ENCODE peak calls at places on chromosomes 1 and 21, in nine cellular contexts. One of them, this sample, is unnamed.

GRCh38 chr1:212867192-212867591 is 9.1 kb downstream of the FLVCR1 start:
- DNase-seq in neural progenitor cell: no peak
- DNase-seq in IMR-90: no peak
- DNase-seq in brain microvascular endothelial cell: no peak
- DNase-seq in neuronal stem cell: no peak
- DNase-seq in fibroblast of the aortic adventitia: no peak
- DNase-seq in mesendoderm: no peak
- DNase-seq in pancreas: no peak
- DNase-seq in lung: no peak
- DNase-seq in this sample: no peak

GRCh38 chr1:167638064-167638463 is 8.0 kb downstream of the RCSD1 start:
- DNase-seq in neural progenitor cell: no peak
- DNase-seq in IMR-90: no peak
- DNase-seq in brain microvascular endothelial cell: no peak
- DNase-seq in neuronal stem cell: no peak
- DNase-seq in fibroblast of the aortic adventitia: no peak
- DNase-seq in mesendoderm: no peak
- DNase-seq in pancreas: no peak
- DNase-seq in lung: no peak
- DNase-seq in this sample: no peak

GRCh38 chr21:39097335-39097861 is 85.9 kb downstream of the PSMG1 start:
- DNase-seq in neural progenitor cell: no peak
- DNase-seq in IMR-90: no peak
- DNase-seq in brain microvascular endothelial cell: no peak
- DNase-seq in neuronal stem cell: no peak
- DNase-seq in fibroblast of the aortic adventitia: no peak
- DNase-seq in mesendoderm: peak
- DNase-seq in pancreas: peak
- DNase-seq in lung: peak
- DNase-seq in this sample: no peak

GRCh38 chr1:46519209-46519608 is 29.6 kb downstream of the DMBX1 start:
- DNase-seq in neural progenitor cell: no peak
- DNase-seq in IMR-90: no peak
- DNase-seq in brain microvascular endothelial cell: no peak
- DNase-seq in neuronal stem cell: no peak
- DNase-seq in fibroblast of the aortic adventitia: no peak
- DNase-seq in mesendoderm: no peak
- DNase-seq in pancreas: no peak
- DNase-seq in lung: no peak
- DNase-seq in this sample: no peak

GRCh38 chr1:170168263-170168662 is 22.5 kb downstream of the NTMT2 start:
- DNase-seq in neural progenitor cell: no peak
- DNase-seq in IMR-90: peak
- DNase-seq in brain microvascular endothelial cell: no peak
- DNase-seq in neuronal stem cell: no peak
- DNase-seq in fibroblast of the aortic adventitia: peak
- DNase-seq in mesendoderm: no peak
- DNase-seq in pancreas: no peak
- DNase-seq in lung: no peak
- DNase-seq in this sample: no peak

GRCh38 chr1:176694713-176695112 is 231.7 kb downstream of the PAPPA2 start:
- DNase-seq in neural progenitor cell: no peak
- DNase-seq in IMR-90: no peak
- DNase-seq in brain microvascular endothelial cell: no peak
- DNase-seq in neuronal stem cell: no peak
- DNase-seq in fibroblast of the aortic adventitia: no peak
- DNase-seq in mesendoderm: no peak
- DNase-seq in pancreas: no peak
- DNase-seq in lung: no peak
- DNase-seq in this sample: no peak

GRCh38 chr1:41740630-41741239 is 178.0 kb downstream of the HIVEP3 start:
- DNase-seq in neural progenitor cell: no peak
- DNase-seq in IMR-90: no peak
- DNase-seq in brain microvascular endothelial cell: no peak
- DNase-seq in neuronal stem cell: no peak
- DNase-seq in fibroblast of the aortic adventitia: no peak
- DNase-seq in mesendoderm: no peak
- DNase-seq in pancreas: no peak
- DNase-seq in lung: no peak
- DNase-seq in this sample: no peak

GRCh38 chr1:89833183-89834077 is 12.6 kb downstream of the LRRC8D start:
- DNase-seq in neural progenitor cell: no peak
- DNase-seq in IMR-90: no peak
- DNase-seq in brain microvascular endothelial cell: no peak
- DNase-seq in neuronal stem cell: no peak
- DNase-seq in fibroblast of the aortic adventitia: no peak
- DNase-seq in mesendoderm: no peak
- DNase-seq in pancreas: no peak
- DNase-seq in lung: no peak
- DNase-seq in this sample: no peak

GRCh38 chr21:35179990-35180557 is 131.0 kb upstream of the RUNX1 start:
- DNase-seq in neural progenitor cell: no peak
- DNase-seq in IMR-90: peak
- DNase-seq in brain microvascular endothelial cell: peak
- DNase-seq in neuronal stem cell: no peak
- DNase-seq in fibroblast of the aortic adventitia: peak
- DNase-seq in mesendoderm: no peak
- DNase-seq in pancreas: no peak
- DNase-seq in lung: no peak
- DNase-seq in this sample: no peak

GRCh38 chr1:32991386-32991785 is 26.8 kb upstream of the RNF19B start:
- DNase-seq in neural progenitor cell: no peak
- DNase-seq in IMR-90: no peak
- DNase-seq in brain microvascular endothelial cell: no peak
- DNase-seq in neuronal stem cell: no peak
- DNase-seq in fibroblast of the aortic adventitia: no peak
- DNase-seq in mesendoderm: no peak
- DNase-seq in pancreas: no peak
- DNase-seq in lung: no peak
- DNase-seq in this sample: no peak

GRCh38 chr1:32991819-32992488 is 27.3 kb upstream of the RNF19B start:
- DNase-seq in neural progenitor cell: no peak
- DNase-seq in IMR-90: no peak
- DNase-seq in brain microvascular endothelial cell: no peak
- DNase-seq in neuronal stem cell: no peak
- DNase-seq in fibroblast of the aortic adventitia: no peak
- DNase-seq in mesendoderm: no peak
- DNase-seq in pancreas: no peak
- DNase-seq in lung: no peak
- DNase-seq in this sample: no peak

GRCh38 chr1:32989160-32989894 is 24.7 kb upstream of the RNF19B start:
- DNase-seq in neural progenitor cell: no peak
- DNase-seq in IMR-90: peak
- DNase-seq in brain microvascular endothelial cell: peak
- DNase-seq in neuronal stem cell: no peak
- DNase-seq in fibroblast of the aortic adventitia: peak
- DNase-seq in mesendoderm: peak
- DNase-seq in pancreas: peak
- DNase-seq in lung: peak
- DNase-seq in this sample: no peak

GRCh38 chr1:32990887-32991286 is 26.3 kb upstream of the RNF19B start:
- DNase-seq in neural progenitor cell: no peak
- DNase-seq in IMR-90: no peak
- DNase-seq in brain microvascular endothelial cell: no peak
- DNase-seq in neuronal stem cell: no peak
- DNase-seq in fibroblast of the aortic adventitia: no peak
- DNase-seq in mesendoderm: no peak
- DNase-seq in pancreas: no peak
- DNase-seq in lung: no peak
- DNase-seq in this sample: no peak

DNA sequence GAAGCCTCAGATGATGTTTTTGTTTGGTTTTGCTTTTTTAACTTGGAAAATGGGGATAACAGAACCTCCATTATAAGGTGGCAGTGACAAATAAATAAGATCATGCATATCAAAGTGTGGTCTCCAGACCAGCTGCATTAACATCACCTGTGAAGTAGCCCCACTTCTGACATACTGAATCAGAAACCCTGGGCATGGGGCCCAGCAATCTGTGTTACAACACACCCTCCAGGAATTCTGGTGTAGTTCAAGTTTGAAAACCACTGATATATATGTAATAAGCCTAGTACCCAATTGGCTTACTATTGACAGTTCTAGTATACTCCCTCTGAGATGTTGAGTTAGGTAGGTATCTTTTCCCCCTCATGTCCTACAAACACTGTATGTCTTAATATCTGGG is 24.1 kb upstream of the RNF19B start:
- DNase-seq in neural progenitor cell: no peak
- DNase-seq in IMR-90: peak
- DNase-seq in brain microvascular endothelial cell: peak
- DNase-seq in neuronal stem cell: no peak
- DNase-seq in fibroblast of the aortic adventitia: peak
- DNase-seq in mesendoderm: no peak
- DNase-seq in pancreas: no peak
- DNase-seq in lung: peak
- DNase-seq in this sample: no peak
- H3K4me3 ChIP-seq in neural progenitor cell: no peak
- H3K4me3 ChIP-seq in IMR-90: no peak
- H3K4me3 ChIP-seq in brain microvascular endothelial cell: no peak
- H3K4me3 ChIP-seq in neuronal stem cell: no peak
- H3K4me3 ChIP-seq in fibroblast of the aortic adventitia: no peak
- H3K4me3 ChIP-seq in mesendoderm: no peak
- H3K4me3 ChIP-seq in pancreas: no peak
- H3K4me3 ChIP-seq in lung: no peak
- H3K4me3 ChIP-seq in this sample: no peak

DNA sequence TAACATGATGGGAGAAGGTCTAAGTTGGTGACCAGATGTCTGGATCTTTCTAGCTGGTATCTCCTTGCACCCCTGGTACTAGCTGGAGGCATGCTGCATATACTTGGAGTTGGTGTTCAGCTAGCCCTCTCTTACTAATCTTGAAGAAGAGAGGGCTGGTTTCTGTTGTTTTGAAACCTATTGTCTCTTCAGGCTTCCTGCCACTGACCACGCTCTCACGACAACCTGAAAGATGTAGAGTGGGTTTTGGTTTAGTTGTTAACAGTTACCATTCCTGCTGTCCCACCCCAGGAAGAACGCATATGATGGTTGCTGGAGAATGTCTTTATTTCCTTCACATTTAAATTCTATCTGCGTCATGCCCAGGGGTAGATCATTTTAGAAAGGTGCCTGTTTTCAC is 3.6 kb downstream of the MAN1C1 start:
- DNase-seq in neural progenitor cell: no peak
- DNase-seq in IMR-90: no peak
- DNase-seq in brain microvascular endothelial cell: no peak
- DNase-seq in neuronal stem cell: no peak
- DNase-seq in fibroblast of the aortic adventitia: no peak
- DNase-seq in mesendoderm: no peak
- DNase-seq in pancreas: no peak
- DNase-seq in lung: no peak
- DNase-seq in this sample: no peak
- H3K4me3 ChIP-seq in neural progenitor cell: no peak
- H3K4me3 ChIP-seq in IMR-90: no peak
- H3K4me3 ChIP-seq in brain microvascular endothelial cell: no peak
- H3K4me3 ChIP-seq in neuronal stem cell: no peak
- H3K4me3 ChIP-seq in fibroblast of the aortic adventitia: no peak
- H3K4me3 ChIP-seq in mesendoderm: no peak
- H3K4me3 ChIP-seq in pancreas: no peak
- H3K4me3 ChIP-seq in lung: no peak
- H3K4me3 ChIP-seq in this sample: no peak

GRCh38 chr1:228402638-228403025 is 4.0 kb downstream of the TRIM11 start:
- DNase-seq in neural progenitor cell: no peak
- DNase-seq in IMR-90: no peak
- DNase-seq in brain microvascular endothelial cell: no peak
- DNase-seq in neuronal stem cell: no peak
- DNase-seq in fibroblast of the aortic adventitia: no peak
- DNase-seq in mesendoderm: no peak
- DNase-seq in pancreas: no peak
- DNase-seq in lung: no peak
- DNase-seq in this sample: no peak

GRCh38 chr1:228405200-228405978 is 1.2 kb downstream of the TRIM11 start:
- DNase-seq in neural progenitor cell: peak
- DNase-seq in IMR-90: peak
- DNase-seq in brain microvascular endothelial cell: no peak
- DNase-seq in neuronal stem cell: no peak
- DNase-seq in fibroblast of the aortic adventitia: peak
- DNase-seq in mesendoderm: peak
- DNase-seq in pancreas: no peak
- DNase-seq in lung: no peak
- DNase-seq in this sample: no peak

GRCh38 chr1:228403231-228403631 is 3.4 kb downstream of the TRIM11 start:
- DNase-seq in neural progenitor cell: no peak
- DNase-seq in IMR-90: no peak
- DNase-seq in brain microvascular endothelial cell: no peak
- DNase-seq in neuronal stem cell: no peak
- DNase-seq in fibroblast of the aortic adventitia: no peak
- DNase-seq in mesendoderm: no peak
- DNase-seq in pancreas: no peak
- DNase-seq in lung: no peak
- DNase-seq in this sample: no peak

GRCh38 chr1:228405979-228406265 is 713 bp downstream of the TRIM11 start:
- DNase-seq in neural progenitor cell: no peak
- DNase-seq in IMR-90: peak
- DNase-seq in brain microvascular endothelial cell: no peak
- DNase-seq in neuronal stem cell: no peak
- DNase-seq in fibroblast of the aortic adventitia: no peak
- DNase-seq in mesendoderm: no peak
- DNase-seq in pancreas: no peak
- DNase-seq in lung: no peak
- DNase-seq in this sample: no peak

GRCh38 chr1:228404107-228404720 is 2.4 kb downstream of the TRIM11 start:
- DNase-seq in neural progenitor cell: no peak
- DNase-seq in IMR-90: no peak
- DNase-seq in brain microvascular endothelial cell: no peak
- DNase-seq in neuronal stem cell: no peak
- DNase-seq in fibroblast of the aortic adventitia: no peak
- DNase-seq in mesendoderm: no peak
- DNase-seq in pancreas: no peak
- DNase-seq in lung: no peak
- DNase-seq in this sample: no peak
- H3K4me3 ChIP-seq in neural progenitor cell: peak
- H3K4me3 ChIP-seq in IMR-90: no peak
- H3K4me3 ChIP-seq in brain microvascular endothelial cell: no peak
- H3K4me3 ChIP-seq in neuronal stem cell: peak
- H3K4me3 ChIP-seq in fibroblast of the aortic adventitia: peak
- H3K4me3 ChIP-seq in mesendoderm: no peak
- H3K4me3 ChIP-seq in pancreas: no peak
- H3K4me3 ChIP-seq in lung: no peak
- H3K4me3 ChIP-seq in this sample: peak

DNA sequence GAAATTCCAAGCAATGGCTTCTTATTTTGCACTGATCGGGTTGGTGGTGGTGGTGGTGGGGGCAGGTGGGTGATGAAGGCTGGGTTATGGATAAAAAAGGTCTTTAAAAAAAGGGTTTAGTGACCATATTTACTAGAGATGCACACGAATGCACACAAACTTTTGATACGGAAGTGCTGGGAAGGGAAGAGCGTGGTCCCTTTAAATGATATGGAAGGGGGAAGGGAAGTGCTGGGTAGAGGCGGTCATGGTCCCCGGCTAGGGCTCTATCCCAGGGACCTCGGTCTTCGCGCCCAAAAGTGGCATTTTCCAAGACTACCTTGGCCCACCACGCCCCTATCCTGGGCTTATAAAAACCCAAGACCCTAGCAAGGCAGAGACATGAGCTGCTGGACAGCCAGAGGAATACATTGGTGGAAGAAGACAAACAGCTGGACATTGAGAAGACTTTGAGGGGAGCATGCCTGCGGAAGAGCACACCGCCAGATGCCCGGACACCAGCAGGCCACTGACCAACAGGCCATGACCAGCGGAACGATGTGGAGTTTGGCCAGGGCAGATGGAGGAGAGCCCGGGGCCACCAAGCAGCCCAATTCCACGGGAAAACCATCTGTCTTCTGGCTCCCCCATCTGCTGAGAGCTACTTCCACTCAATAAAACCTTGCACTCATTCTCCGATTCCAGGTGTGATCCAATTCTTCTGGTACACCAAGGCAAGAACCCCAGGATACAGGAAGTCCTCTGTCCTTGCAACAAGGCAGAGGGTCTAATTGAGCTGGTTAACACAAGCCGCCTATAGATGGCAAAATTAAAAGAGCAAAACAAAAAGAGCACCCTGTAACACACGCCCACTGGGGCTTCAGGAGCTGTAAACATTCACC is 1720.2 kb downstream of the MRPL39 start:
- DNase-seq in neural progenitor cell: no peak
- DNase-seq in IMR-90: no peak
- DNase-seq in brain microvascular endothelial cell: no peak
- DNase-seq in neuronal stem cell: no peak
- DNase-seq in fibroblast of the aortic adventitia: no peak
- DNase-seq in mesendoderm: no peak
- DNase-seq in pancreas: no peak
- DNase-seq in lung: no peak
- DNase-seq in this sample: no peak
- H3K4me3 ChIP-seq in neural progenitor cell: no peak
- H3K4me3 ChIP-seq in IMR-90: no peak
- H3K4me3 ChIP-seq in brain microvascular endothelial cell: no peak
- H3K4me3 ChIP-seq in neuronal stem cell: no peak
- H3K4me3 ChIP-seq in fibroblast of the aortic adventitia: no peak
- H3K4me3 ChIP-seq in mesendoderm: no peak
- H3K4me3 ChIP-seq in pancreas: no peak
- H3K4me3 ChIP-seq in lung: no peak
- H3K4me3 ChIP-seq in this sample: no peak

This sample was measured in GM12864.